ENCODE peak calls at places on chromosome 16, in five cellular contexts. K is thoracic aorta; E is HCT116; Q is CD4-positive, alpha-beta memory T cell; D is fibroblast of lung. L is an unnamed sample.

GRCh38 chr16:5326395-5326794 is 228.8 kb upstream of the EEF2KMT start:
- DNase-seq in E (no peak), K (no peak), D (peak; percentile 22), Q (no peak), L (no peak)

GRCh38 chr16:15605869-15606520 is 37.0 kb downstream of the MARF1 start:
- DNase-seq in E (no peak), K (no peak), Q (no peak), D (no peak), L (no peak)

GRCh38 chr16:22934786-22935185 is 120.8 kb downstream of the HS3ST2 start:
- DNase-seq in Q (no peak), D (no peak), K (no peak), E (no peak), L (no peak)

GRCh38 chr16:67443299-67443698 is 12.4 kb downstream of the HSD11B2 start:
- DNase-seq in D (no peak), Q (no peak), E (no peak), K (no peak), L (no peak)

GRCh38 chr16:1792836-1793577 is 498 bp downstream of the IGFALS start:
- DNase-seq in E (no peak), K (no peak), D (no peak), Q (no peak), L (no peak)

GRCh38 chr16:50853329-50853728 is 111.4 kb downstream of the CYLD start:
- DNase-seq in E (no peak), K (no peak), D (no peak), Q (no peak), L (no peak)

GRCh38 chr16:65336169-65336568 is 214.3 kb upstream of the CDH11 start:
- DNase-seq in E (no peak), K (no peak), Q (no peak), D (peak; percentile 93), L (no peak)

GRCh38 chr16:2470234-2470601 is 879 bp upstream of the NTN3 start:
- DNase-seq in K (no peak), E (no peak), D (no peak), Q (no peak), L (no peak)

GRCh38 chr16:31874354-31875111 is 926 bp downstream of the ZNF267 start:
- DNase-seq in K (no peak), E (no peak), D (peak; percentile 59), Q (peak; percentile 72), L (peak; percentile 78)

GRCh38 chr16:29868396-29868795 is 5.4 kb upstream of the CDIPT start:
- DNase-seq in E (no peak), Q (no peak), D (no peak), K (no peak), L (no peak)

GRCh38 chr16:87304951-87305350 is 12.2 kb downstream of the C16orf95 start:
- DNase-seq in Q (no peak), E (no peak), K (no peak), D (no peak), L (peak; percentile 17)

GRCh38 chr16:28915181-28915580 is 9.9 kb downstream of the RABEP2 start:
- DNase-seq in D (peak; percentile 60), E (no peak), K (no peak), Q (no peak), L (no peak)

GRCh38 chr16:27430512-27430911 is 28.5 kb downstream of the IL21R start:
- DNase-seq in D (no peak), Q (no peak), E (no peak), K (no peak), L (no peak)

GRCh38 chr16:85479972-85480726 is 133.0 kb upstream of the GSE1 start:
- DNase-seq in Q (no peak), D (no peak), E (no peak), K (no peak), L (no peak)

GRCh38 chr16:86306046-86306644 is 204.2 kb upstream of the FOXF1 start:
- DNase-seq in E (no peak), Q (no peak), K (no peak), D (peak; percentile 47), L (no peak)

GRCh38 chr16:897200-897543 is 73.6 kb downstream of the LMF1 start:
- DNase-seq in Q (no peak), E (no peak), K (no peak), D (no peak), L (no peak)

GRCh38 chr16:78579020-78579419 is 479.6 kb downstream of the WWOX start:
- DNase-seq in E (no peak), Q (no peak), K (no peak), D (no peak), L (no peak)

GRCh38 chr16:65120811-65121721 is 797 bp downstream of the CDH11 start:
- DNase-seq in E (no peak), D (peak; percentile 55), Q (no peak), K (no peak), L (no peak)

GRCh38 chr16:54174201-54174600 is 112.4 kb downstream of the IRX3 start:
- DNase-seq in E (no peak), D (no peak), K (no peak), Q (no peak), L (no peak)

GRCh38 chr16:57148481-57148880 is 37.4 kb downstream of the PSME3IP1 start:
- DNase-seq in D (no peak), E (no peak), Q (no peak), K (no peak), L (no peak)

GRCh38 chr16:49754495-49755290 is 101.2 kb downstream of the ZNF423 start:
- DNase-seq in Q (no peak), D (peak; percentile 69), K (no peak), E (no peak), L (no peak)

GRCh38 chr16:25199457-25199856 is 17.3 kb upstream of the AQP8 start:
- DNase-seq in E (no peak), Q (no peak), K (no peak), D (no peak), L (no peak)

DNA sequence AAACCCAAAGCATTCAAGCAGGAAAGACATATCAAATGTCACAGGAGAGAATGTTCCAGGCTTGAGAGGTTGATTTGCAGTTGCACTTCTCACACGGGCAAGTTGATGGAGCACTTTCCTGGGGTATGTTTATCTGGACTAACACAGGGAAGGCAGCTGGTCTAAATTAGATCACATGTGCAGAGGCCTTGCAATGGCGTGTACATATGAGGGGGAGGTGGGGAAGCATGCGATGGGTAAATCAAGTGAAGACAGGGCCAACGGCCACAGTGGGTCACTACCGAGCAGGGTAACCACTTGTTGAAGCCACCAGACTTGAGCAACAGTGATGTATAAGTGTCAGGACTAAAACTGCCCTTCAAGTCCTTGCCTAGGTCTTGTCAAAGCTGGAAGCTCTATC is 156.6 kb upstream of the MAF start:
- DNase-seq in K (no peak), E (no peak), Q (no peak), D (no peak), L (no peak)
- H3K4me3 ChIP-seq in K (no peak overlapping the region), E (no peak overlapping the region), Q (no peak overlapping the region), D (no peak overlapping the region), L (no peak overlapping the region)

GRCh38 chr16:70687172-70687531 is 1.3 kb upstream of the MTSS2 start:
- DNase-seq in K (no peak), D (no peak), E (no peak), Q (no peak), L (no peak)

GRCh38 chr16:70684146-70685060 is 1.4 kb downstream of the MTSS2 start:
- DNase-seq in D (no peak), Q (no peak), E (no peak), K (no peak), L (no peak)

GRCh38 chr16:70686376-70687171 is 721 bp upstream of the MTSS2 start:
- DNase-seq in E (no peak), D (no peak), K (no peak), Q (peak; percentile 31), L (no peak)

GRCh38 chr16:70685938-70686375 is at the start of gene MTSS2:
- DNase-seq in K (peak; percentile 55), E (peak; percentile 35), Q (peak; percentile 27), D (peak; percentile 86), L (no peak)

DNA sequence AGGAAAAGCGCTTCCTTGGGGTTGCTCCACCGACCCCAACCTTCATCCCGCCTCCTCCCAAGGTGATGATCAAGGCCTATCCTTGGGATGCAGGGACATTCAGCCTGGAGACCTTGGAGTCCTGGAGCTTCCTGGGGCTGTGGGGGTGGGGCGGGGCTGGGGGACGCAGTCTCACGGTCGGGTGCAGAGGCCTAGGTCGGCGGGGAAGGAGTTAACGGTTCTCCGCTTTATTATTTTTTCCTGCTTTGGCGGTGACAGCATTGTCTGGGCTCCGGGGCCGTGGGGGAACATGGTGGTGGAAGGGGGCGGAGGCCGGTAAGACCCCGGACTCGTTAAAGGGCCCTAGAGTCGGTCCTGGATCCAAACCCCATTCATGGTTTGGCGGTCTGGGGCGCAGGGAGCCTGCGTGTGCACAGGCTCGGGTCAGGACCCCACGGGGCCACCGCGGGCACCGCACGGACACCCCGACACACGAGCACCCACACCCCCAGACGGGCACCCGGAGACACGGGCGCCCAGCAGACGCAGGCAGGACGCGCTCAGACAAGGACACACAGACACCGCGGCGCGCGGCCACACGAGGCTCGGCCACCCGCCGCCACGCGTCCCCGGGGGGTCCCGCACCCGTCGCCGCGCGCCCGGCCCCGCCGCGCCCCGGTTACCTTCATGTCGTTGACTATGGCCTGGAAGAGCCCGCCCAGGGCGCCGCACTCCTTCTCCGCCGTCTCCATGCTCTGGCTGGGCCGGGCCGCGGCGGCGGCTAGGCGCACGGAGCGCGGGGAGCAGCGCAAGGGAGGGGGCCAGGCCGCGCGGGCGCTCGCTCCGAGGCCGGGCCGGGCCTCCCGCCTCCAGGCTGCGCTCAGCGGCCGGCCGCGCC is 554 bp downstream of the MTSS2 start:
- DNase-seq in K (no peak), D (no peak), Q (peak; percentile 22), E (no peak), L (no peak)
- H3K4me1 ChIP-seq in K (peaks cover 51% of the 10 kb centered on the region), D (peaks cover 59% of the 10 kb centered on the region), Q (peaks cover 7% of the 10 kb centered on the region), E (peaks cover 53% of the 10 kb centered on the region), L (peaks cover 12% of the 10 kb centered on the region)

DNA sequence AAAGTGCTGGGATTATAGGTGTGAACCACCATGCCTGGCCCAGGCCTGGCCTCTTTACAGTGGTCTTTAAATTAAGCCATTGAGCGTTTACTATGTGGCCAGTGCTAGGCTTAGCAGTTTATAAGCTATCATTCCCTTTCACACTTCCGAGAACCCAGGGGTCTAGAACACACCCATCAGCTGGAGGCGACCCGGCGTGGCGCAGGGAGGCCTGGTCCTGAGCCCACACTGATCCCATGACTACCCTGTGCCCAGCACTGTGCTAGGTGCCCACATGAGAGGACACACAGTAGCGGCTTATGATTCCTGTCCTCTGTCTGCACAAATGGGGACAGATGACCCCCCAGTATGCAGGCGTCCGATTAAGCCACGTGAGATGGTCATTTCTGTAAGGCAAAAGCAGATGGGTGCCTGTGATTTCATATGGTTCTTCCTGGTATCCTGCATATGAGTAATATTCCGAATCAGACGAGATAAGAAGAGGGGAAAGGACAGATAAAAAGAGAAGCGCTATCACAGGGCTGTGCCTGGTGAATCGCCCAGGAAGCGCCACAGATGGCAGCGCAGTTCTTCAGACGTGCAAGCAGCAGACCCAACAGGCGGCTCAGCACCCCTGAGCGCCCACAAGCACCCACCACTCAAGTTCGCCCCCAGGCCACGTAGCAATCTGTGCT is 5.2 kb downstream of the OSGIN1 start:
- DNase-seq in E (no peak), D (no peak), K (no peak), Q (no peak), L (no peak)
- H3K4me3 ChIP-seq in E (no peak overlapping the region), D (no peak overlapping the region), K (no peak overlapping the region), Q (no peak overlapping the region), L (no peak overlapping the region)

GRCh38 chr16:8572063-8572918 is 18.0 kb downstream of the TMEM114 start:
- DNase-seq in E (no peak), D (no peak), K (no peak), Q (no peak), L (no peak)
- H3K4me1 ChIP-seq in E (peaks cover 4% of the 10 kb centered on the region), D (no peaks in the 10 kb centered on the region), K (no peaks in the 10 kb centered on the region), Q (no peaks in the 10 kb centered on the region), L (no peaks in the 10 kb centered on the region)